ENCODE peak calls at places on chromosomes 16 and 17, in six cellular contexts. I, J, T, U, F and R are unnamed samples.
A peak's percentile ranks its signal among the peaks of the same experiment; 100 is the strongest.

GRCh38 chr16:68085259-68086071 is at the start of gene NFATC3:
- DNase-seq in I (peak; percentile 99), J (peak; percentile 96), T (peak; percentile 99), U (peak; percentile 99), F (peak; percentile 94), R (peak; percentile 93)

GRCh38 chr17:7634384-7634783 is 4.4 kb downstream of the SHBG start:
- DNase-seq in I (no peak), J (no peak), T (peak; percentile 64), U (peak; percentile 52), F (peak; percentile 41), R (no peak)

GRCh38 chr17:81020767-81021497 is 14.0 kb upstream of the BAIAP2 start:
- DNase-seq in I (no peak), J (no peak), T (no peak), U (peak; percentile 83), F (peak; percentile 34), R (no peak)

GRCh38 chr16:25198021-25198420 is 18.7 kb upstream of the AQP8 start:
- DNase-seq in I (no peak), J (peak; percentile 29), T (no peak), U (no peak), F (peak; percentile 18), R (no peak)

GRCh38 chr17:55004484-55004883 is 35.9 kb downstream of the STXBP4 start:
- DNase-seq in I (no peak), J (no peak), T (no peak), U (no peak), F (no peak), R (no peak)

GRCh38 chr16:68646948-68647659 is 2.0 kb downstream of the CDH3 start:
- DNase-seq in I (no peak), J (no peak), T (no peak), U (no peak), F (no peak), R (no peak)

GRCh38 chr16:87979352-87979751 is 28.1 kb downstream of the BANP start:
- DNase-seq in I (peak; percentile 51), J (no peak), T (no peak), U (peak; percentile 49), F (no peak), R (no peak)

GRCh38 chr16:11994187-11995119 is 17.9 kb downstream of the SNX29 start:
- DNase-seq in I (no peak), J (peak; percentile 35), T (peak; percentile 44), U (peak; percentile 52), F (peak; percentile 28), R (no peak)

GRCh38 chr17:77409282-77410161 is 268.8 kb downstream of the SEC14L1 start:
- DNase-seq in I (peak; percentile 77), J (no peak), T (peak; percentile 72), U (peak; percentile 90), F (peak; percentile 58), R (no peak)

GRCh38 chr17:76370261-76370993 is 14.0 kb upstream of the SPHK1 start:
- DNase-seq in I (peak; percentile 47), J (no peak), T (peak; percentile 63), U (peak; percentile 92), F (peak; percentile 98), R (no peak)

GRCh38 chr17:7572588-7573323 is 6.7 kb upstream of the CD68 start:
- DNase-seq in I (peak; percentile 100), J (peak; percentile 98), T (peak; percentile 100), U (peak; percentile 99), F (peak; percentile 99), R (peak; percentile 98)

GRCh38 chr16:50884066-50884860 is 142.4 kb downstream of the CYLD start:
- DNase-seq in I (no peak), J (peak; percentile 30), T (peak; percentile 67), U (no peak), F (no peak), R (no peak)

GRCh38 chr17:77735341-77736206 is 222.9 kb upstream of the TNRC6C start:
- DNase-seq in I (peak; percentile 40), J (no peak), T (peak; percentile 32), U (peak; percentile 74), F (no peak), R (no peak)

GRCh38 chr17:48655913-48656312 is 29.8 kb upstream of the HOXB9 start:
- DNase-seq in I (no peak), J (no peak), T (no peak), U (no peak), F (no peak), R (no peak)

GRCh38 chr17:63960006-63960405 is 12.7 kb downstream of the SCN4A start:
- DNase-seq in I (no peak), J (no peak), T (no peak), U (no peak), F (no peak), R (no peak)

GRCh38 chr17:28612531-28612930 is 1.5 kb downstream of the RSKR start:
- DNase-seq in I (no peak), J (no peak), T (no peak), U (no peak), F (no peak), R (no peak)

GRCh38 chr17:29732613-29733012 is 109.9 kb upstream of the CORO6 start:
- DNase-seq in I (no peak), J (no peak), T (no peak), U (no peak), F (peak; percentile 9), R (no peak)

GRCh38 chr17:2002767-2003329 is 22.3 kb downstream of the RTN4RL1 start:
- DNase-seq in I (no peak), J (no peak), T (peak; percentile 73), U (no peak), F (no peak), R (no peak)

GRCh38 chr16:52953215-52953614 is 99.5 kb downstream of the CHD9NB start:
- DNase-seq in I (peak; percentile 87), J (no peak), T (no peak), U (no peak), F (no peak), R (no peak)

GRCh38 chr16:17474037-17474436 is 3.3 kb upstream of the XYLT1 start:
- DNase-seq in I (no peak), J (no peak), T (peak; percentile 58), U (no peak), F (no peak), R (no peak)

GRCh38 chr16:57305159-57305811 is 20.8 kb upstream of the PLLP start:
- DNase-seq in I (peak; percentile 24), J (peak; percentile 65), T (peak; percentile 43), U (no peak), F (no peak), R (no peak)

GRCh38 chr16:57303910-57304168 is 19.4 kb upstream of the PLLP start:
- DNase-seq in I (no peak), J (no peak), T (no peak), U (no peak), F (no peak), R (no peak)

GRCh38 chr16:57303021-57303909 is 18.8 kb upstream of the PLLP start:
- DNase-seq in I (no peak), J (no peak), T (no peak), U (no peak), F (no peak), R (no peak)

GRCh38 chr16:57306676-57307341 is 22.3 kb upstream of the PLLP start:
- DNase-seq in I (peak; percentile 17), J (no peak), T (no peak), U (no peak), F (no peak), R (no peak)

DNA sequence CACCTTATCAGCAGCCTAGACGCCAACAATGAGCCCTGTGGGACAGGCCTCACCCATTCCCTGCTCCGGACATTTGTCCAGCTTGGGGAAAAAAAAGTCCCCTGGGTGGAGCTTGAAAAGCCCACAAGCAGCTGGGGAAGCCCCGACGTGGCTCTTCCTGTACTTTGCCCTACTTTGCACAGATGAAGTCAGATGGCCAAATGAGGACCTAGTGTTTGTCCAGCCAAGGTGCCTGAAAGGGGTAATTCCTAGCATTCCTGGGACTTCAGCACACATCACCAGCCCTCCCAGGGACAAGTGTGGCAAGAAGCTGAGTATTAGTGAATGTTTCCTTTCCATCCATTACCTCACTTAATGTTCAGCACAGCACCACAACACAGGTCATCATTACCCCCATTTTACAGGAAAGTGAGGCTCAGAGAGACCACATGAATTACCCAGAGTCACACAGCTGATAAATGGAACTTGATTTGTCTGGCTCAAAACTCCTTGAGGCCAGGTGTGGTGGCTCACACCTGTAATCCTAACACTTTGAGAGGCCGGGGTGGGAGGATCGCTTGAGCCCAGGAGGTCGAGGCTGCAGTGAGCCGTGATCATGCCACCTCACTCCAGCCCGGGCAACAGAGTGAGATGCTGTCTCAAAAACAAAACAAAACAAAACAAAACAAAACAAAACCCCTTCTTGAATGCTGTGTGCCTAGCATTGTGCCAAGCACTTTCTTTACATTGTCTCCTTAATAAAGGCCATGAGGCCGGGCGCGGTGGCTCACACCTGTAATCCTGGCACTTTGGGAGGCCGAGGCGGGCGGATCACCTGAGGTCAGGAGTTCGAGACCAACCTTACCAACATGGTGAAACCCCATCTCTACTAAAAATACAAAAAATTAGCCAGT is 19.9 kb upstream of the PLLP start:
- DNase-seq in I (peak; percentile 77), J (peak; percentile 99), T (peak; percentile 41), U (peak; percentile 72), F (peak; percentile 55), R (no peak)
- TF ChIP-seq POLR2A in I (no peak), J (peak; percentile 64), T (no peak), U (no peak), F (no peak), R (no peak)

GRCh38 chr17:8986295-8986694 is 20.8 kb upstream of the PIK3R5 start:
- DNase-seq in I (no peak), J (no peak), T (no peak), U (no peak), F (no peak), R (no peak)
- TF ChIP-seq CTCF in I (no peak), J (no peak), T (no peak), U (no peak), F (no peak), R (no peak)

GRCh38 chr17:4525691-4526397 is 27.2 kb downstream of the SPNS2 start:
- DNase-seq in I (no peak), J (no peak), T (no peak), U (no peak), F (no peak), R (no peak)

GRCh38 chr17:4529533-4530152 is 25.5 kb downstream of the MYBBP1A start:
- DNase-seq in I (no peak), J (no peak), T (no peak), U (no peak), F (no peak), R (no peak)

GRCh38 chr17:4530799-4531730 is 24.1 kb downstream of the MYBBP1A start:
- DNase-seq in I (no peak), J (no peak), T (no peak), U (peak; percentile 70), F (no peak), R (no peak)

GRCh38 chr17:4523946-4524345 is 25.3 kb downstream of the SPNS2 start:
- DNase-seq in I (no peak), J (no peak), T (no peak), U (no peak), F (no peak), R (no peak)

DNA sequence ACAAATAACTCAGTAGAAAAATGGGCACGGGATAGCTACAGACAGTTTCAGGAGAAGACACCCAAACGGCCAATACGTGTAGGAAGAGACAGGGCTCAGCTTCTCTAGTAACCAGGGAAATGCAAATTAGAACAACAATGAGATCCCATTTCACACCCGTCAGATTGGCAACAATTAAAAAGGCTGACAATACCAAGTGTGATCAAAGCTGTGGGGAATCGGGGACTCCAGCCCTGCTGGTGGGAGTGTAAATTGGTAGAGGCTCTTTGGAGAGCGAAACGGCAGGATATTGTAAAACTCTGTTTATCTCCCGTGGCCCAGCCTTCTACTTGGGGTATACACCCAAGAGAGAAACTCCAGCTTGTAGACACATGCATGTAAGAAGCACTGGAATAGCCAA is 27.6 kb downstream of the MYBBP1A start:
- DNase-seq in I (no peak), J (no peak), T (no peak), U (no peak), F (no peak), R (no peak)
- H3K27me3 ChIP-seq in I (no peaks in the 10 kb centered on the region), J (peaks cover 58% of the 10 kb centered on the region), T (no peaks in the 10 kb centered on the region), U (no peaks in the 10 kb centered on the region), F (peaks cover 27% of the 10 kb centered on the region), R (no peaks in the 10 kb centered on the region)

GRCh38 chr16:31179747-31180458 is at the start of gene FUS:
- DNase-seq in I (peak; percentile 94), J (peak; percentile 84), T (peak; percentile 95), U (peak; percentile 91), F (peak; percentile 83), R (peak; percentile 59)
- TF ChIP-seq POLR2A in I (peak; percentile 94), J (peak; percentile 100), T (peak; percentile 85), U (peak; percentile 96), F (peak; percentile 100), R (peak; percentile 100)